ENCODE peak calls at places on chromosomes 3 and 15, in nine cellular contexts. V is IMR-90; J is astrocyte of the spinal cord; W is CD8-positive, alpha-beta T cell; Q is epithelial cell of esophagus; F is Panc1; U is body of pancreas; R is brain microvascular endothelial cell; D is BJ. O is an unnamed sample.

GRCh38 chr15:98779463-98780071 is 131.2 kb downstream of the IGF1R start:
- DNase-seq in V (peak), J (peak), W (peak), Q (peak), F (peak), U (peak), R (peak), D (no peak), O (peak)

GRCh38 chr15:90819850-90820249 is 48.5 kb upstream of the FURIN start:
- DNase-seq in V (no peak), J (no peak), W (no peak), Q (no peak), F (no peak), U (no peak), R (no peak), D (no peak), O (no peak)

GRCh38 chr15:45635191-45635638 is 386 bp downstream of the SQOR start:
- DNase-seq in V (no peak), J (no peak), W (peak), Q (peak), F (no peak), U (peak), R (no peak), D (no peak), O (peak)

GRCh38 chr15:66057089-66057488 is 187.8 kb downstream of the RAB11A start:
- DNase-seq in V (no peak), J (no peak), W (no peak), Q (no peak), F (no peak), U (no peak), R (no peak), D (no peak), O (no peak)

GRCh38 chr3:137765310-137766033 is 1.4 kb downstream of the SOX14 start:
- DNase-seq in V (no peak), J (no peak), W (no peak), Q (no peak), F (no peak), U (no peak), R (no peak), D (no peak), O (no peak)

GRCh38 chr15:40471778-40472130 is 970 bp downstream of the CHST14 start:
- DNase-seq in V (peak), J (no peak), W (no peak), Q (peak), F (no peak), U (peak), R (no peak), D (no peak), O (no peak)

GRCh38 chr3:181690769-181691168 is 21.0 kb upstream of the SOX2 start:
- DNase-seq in V (no peak), J (no peak), W (no peak), Q (peak), F (no peak), U (no peak), R (no peak), D (no peak), O (no peak)

GRCh38 chr3:151169700-151170224 is 33.3 kb downstream of the GPR171 start:
- DNase-seq in V (no peak), J (no peak), W (no peak), Q (no peak), F (no peak), U (peak), R (no peak), D (no peak), O (no peak)

GRCh38 chr3:186025161-186025560 is 83.7 kb downstream of the ETV5 start:
- DNase-seq in V (peak), J (peak), W (no peak), Q (no peak), F (no peak), U (no peak), R (peak), D (no peak), O (no peak)

GRCh38 chr15:43150171-43150929 is 17.0 kb downstream of the TMEM62 start:
- DNase-seq in V (peak), J (peak), W (no peak), Q (peak), F (no peak), U (no peak), R (peak), D (peak), O (no peak)

GRCh38 chr15:58087870-58088269 is 22.4 kb upstream of the ALDH1A2 start:
- DNase-seq in V (no peak), J (no peak), W (no peak), Q (no peak), F (no peak), U (no peak), R (no peak), D (no peak), O (no peak)

GRCh38 chr3:140505256-140505655 is 172.6 kb upstream of the TRIM42 start:
- DNase-seq in V (no peak), J (peak), W (no peak), Q (no peak), F (no peak), U (peak), R (peak), D (no peak), O (no peak)

DNA sequence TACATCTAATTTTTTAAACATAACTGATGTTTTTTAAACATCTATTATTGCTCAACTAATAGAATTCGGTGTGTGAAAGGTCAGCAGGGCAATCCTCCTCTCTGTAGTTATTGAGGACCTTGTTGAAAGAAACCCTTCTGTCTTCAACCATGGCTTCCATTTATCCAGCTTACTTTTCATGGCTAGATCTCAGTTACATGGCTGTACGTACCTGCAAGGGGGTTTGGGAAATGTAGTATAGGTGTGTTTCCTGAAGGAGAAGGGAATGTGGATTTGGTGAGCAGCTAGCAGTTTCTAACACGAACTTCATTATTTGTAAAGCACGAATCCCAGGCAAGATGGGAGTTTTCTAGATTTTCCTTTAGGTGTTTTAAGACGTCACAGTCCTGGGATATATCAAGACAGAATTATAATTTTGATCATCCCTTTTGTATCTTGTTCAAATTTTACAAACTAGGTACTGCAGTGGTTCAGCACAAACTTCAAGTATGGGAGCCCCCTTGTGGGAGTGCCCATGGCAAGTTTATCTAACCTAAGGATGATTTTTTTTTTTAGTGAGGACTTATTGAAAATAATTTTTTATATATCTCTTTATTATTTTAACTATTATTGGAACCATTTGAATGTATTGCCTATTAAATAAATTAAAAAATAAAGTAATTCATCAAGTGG is 41.6 kb downstream of the FBXL2 start:
- DNase-seq in V (peak), J (peak), W (no peak), Q (no peak), F (no peak), U (no peak), R (no peak), D (no peak), O (no peak)
- TF ChIP-seq CTCF in V (peak), J (peak), W (no peak), Q (no peak), F (peak), U (no peak), R (peak), D (no peak), O (peak)

GRCh38 chr3:4718179-4718736 is 225.1 kb downstream of the ITPR1 start:
- DNase-seq in V (no peak), J (no peak), W (no peak), Q (no peak), F (no peak), U (no peak), R (no peak), D (no peak), O (no peak)
- H3K4me3 ChIP-seq in V (no peak), J (no peak), W (no peak), Q (no peak), F (no peak), U (no peak), R (no peak), D (no peak), O (no peak)

GRCh38 chr15:84785053-84785452 is 32.1 kb upstream of the ALPK3 start:
- DNase-seq in V (no peak), J (no peak), W (no peak), Q (no peak), F (no peak), U (no peak), R (no peak), D (no peak), O (no peak)

GRCh38 chr15:84781505-84781904 is 33.1 kb downstream of the ZNF592 start:
- DNase-seq in V (peak), J (no peak), W (no peak), Q (no peak), F (no peak), U (no peak), R (no peak), D (no peak), O (no peak)

GRCh38 chr15:84782346-84782745 is 34.0 kb downstream of the ZNF592 start:
- DNase-seq in V (no peak), J (no peak), W (no peak), Q (no peak), F (no peak), U (no peak), R (no peak), D (no peak), O (no peak)

GRCh38 chr15:84784262-84784661 is 32.9 kb upstream of the ALPK3 start:
- DNase-seq in V (no peak), J (no peak), W (no peak), Q (no peak), F (no peak), U (no peak), R (no peak), D (no peak), O (no peak)

DNA sequence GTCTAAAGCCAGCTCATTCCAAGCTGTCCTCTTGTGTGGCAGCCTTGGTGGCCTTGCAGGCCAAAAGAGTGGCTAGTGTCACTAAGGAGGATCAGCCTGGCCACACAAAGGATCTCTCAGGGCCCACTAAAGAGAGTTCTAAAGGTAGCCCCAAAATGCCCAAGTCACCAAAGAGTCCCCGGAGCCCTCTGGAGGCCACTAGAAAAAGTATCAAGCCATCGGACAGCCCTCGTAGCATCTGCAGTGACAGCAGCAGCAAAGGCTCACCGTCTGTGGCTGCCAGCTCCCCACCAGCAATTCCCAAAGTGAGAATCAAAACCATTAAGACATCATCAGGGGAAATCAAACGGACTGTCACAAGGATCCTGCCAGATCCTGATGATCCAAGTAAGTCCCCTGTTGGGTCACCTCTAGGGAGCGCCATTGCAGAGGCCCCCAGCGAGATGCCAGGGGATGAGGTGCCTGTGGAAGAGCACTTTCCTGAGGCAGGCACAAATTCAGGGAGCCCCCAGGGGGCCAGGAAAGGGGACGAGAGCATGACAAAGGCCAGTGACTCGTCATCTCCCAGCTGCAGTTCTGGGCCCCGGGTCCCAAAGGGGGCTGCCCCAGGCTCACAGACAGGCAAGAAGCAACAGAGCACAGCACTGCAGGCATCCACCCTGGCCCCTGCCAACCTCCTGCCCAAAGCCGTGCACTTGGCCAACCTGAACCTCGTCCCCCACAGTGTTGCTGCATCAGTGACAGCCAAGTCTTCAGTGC is 33.5 kb upstream of the ALPK3 start:
- DNase-seq in V (no peak), J (no peak), W (no peak), Q (no peak), F (no peak), U (no peak), R (no peak), D (no peak), O (no peak)
- TF ChIP-seq CTCF in V (no peak), J (no peak), W (no peak), Q (no peak), F (no peak), U (no peak), R (peak), D (no peak), O (no peak)

DNA sequence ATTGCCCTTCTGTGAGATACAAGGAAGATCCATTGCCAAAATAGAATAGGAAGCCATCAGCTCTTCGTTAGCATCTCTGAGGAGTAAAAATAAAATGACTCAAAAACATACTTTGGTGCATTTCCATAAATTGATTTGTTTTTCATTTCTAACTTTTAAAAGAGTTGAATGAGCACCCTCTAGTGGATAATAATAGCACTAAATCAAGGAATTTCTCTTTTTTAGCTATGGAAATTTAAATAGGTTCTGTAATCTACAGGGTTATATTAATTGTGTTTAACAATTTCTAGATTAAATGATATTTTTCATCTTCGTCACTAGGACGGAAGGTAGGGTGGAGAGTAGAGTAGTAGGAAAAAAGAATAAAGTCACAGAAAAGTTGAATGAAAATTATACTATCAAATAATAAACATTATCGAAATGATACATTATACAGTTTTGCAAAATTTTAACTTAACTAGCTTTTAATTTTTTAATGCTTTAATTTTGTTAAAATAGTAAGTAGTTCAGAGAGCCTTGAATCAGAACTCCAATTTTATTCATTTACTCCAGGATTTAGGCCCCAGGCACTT is 6.5 kb downstream of the NSUN3 start:
- DNase-seq in V (peak), J (peak), W (no peak), Q (peak), F (no peak), U (no peak), R (no peak), D (no peak), O (no peak)
- H3K4me3 ChIP-seq in V (no peak), J (no peak), W (no peak), Q (no peak), F (no peak), U (no peak), R (no peak), D (no peak), O (peak)

GRCh38 chr3:195224980-195225580 is 45.9 kb downstream of the XXYLT1 start:
- DNase-seq in V (no peak), J (no peak), W (no peak), Q (no peak), F (no peak), U (no peak), R (no peak), D (no peak), O (peak)

GRCh38 chr3:195226445-195226844 is 44.5 kb downstream of the XXYLT1 start:
- DNase-seq in V (no peak), J (no peak), W (no peak), Q (no peak), F (no peak), U (no peak), R (no peak), D (no peak), O (peak)

GRCh38 chr3:195224156-195224979 is 46.6 kb downstream of the XXYLT1 start:
- DNase-seq in V (no peak), J (peak), W (no peak), Q (no peak), F (no peak), U (no peak), R (no peak), D (no peak), O (peak)

GRCh38 chr3:195227871-195228270 is 43.1 kb downstream of the XXYLT1 start:
- DNase-seq in V (no peak), J (no peak), W (no peak), Q (peak), F (no peak), U (no peak), R (no peak), D (no peak), O (peak)

DNA sequence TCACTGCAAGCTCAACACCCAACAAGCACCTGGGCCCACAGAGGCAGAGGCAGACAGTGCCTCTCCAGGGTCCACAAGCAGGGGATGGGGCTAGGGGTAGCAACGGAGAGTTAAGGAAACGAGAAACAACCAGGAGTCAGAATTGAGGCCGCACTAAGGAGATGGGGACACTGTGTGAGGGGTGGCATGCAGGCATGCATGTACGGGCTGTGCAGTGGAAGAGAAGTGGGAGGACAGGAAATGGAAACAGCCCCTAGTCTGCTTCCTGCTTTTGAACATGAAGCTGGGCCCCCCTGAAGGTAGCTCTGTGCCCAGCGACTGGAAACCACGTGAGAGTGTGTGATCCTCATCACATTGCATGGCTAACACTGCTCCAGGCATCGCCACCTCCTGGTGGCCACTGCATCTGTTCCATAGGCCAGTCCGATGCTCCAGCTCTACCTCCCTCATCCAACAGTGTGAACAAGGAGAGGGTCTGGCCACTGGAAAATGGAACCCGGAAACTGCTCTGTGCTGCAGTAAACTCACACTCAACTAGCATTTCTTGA is 44.0 kb downstream of the XXYLT1 start:
- DNase-seq in V (peak), J (no peak), W (no peak), Q (no peak), F (no peak), U (no peak), R (no peak), D (no peak), O (peak)
- TF ChIP-seq CTCF in V (peak), J (peak), W (no peak), Q (peak), F (no peak), U (peak), R (peak), D (peak), O (no peak)

GRCh38 chr3:168091299-168091852 is 4.3 kb downstream of the GOLIM4 start:
- DNase-seq in V (no peak), J (no peak), W (no peak), Q (no peak), F (no peak), U (no peak), R (no peak), D (no peak), O (no peak)
- H3K4me3 ChIP-seq in V (no peak), J (no peak), W (no peak), Q (no peak), F (no peak), U (no peak), R (no peak), D (no peak), O (no peak)

GRCh38 chr3:194604837-194605236 is 28.4 kb downstream of the TMEM44 start:
- DNase-seq in V (no peak), J (no peak), W (no peak), Q (no peak), F (no peak), U (no peak), R (no peak), D (no peak), O (no peak)
- TF ChIP-seq CTCF in V (peak), J (peak), W (no peak), Q (peak), F (no peak), U (no peak), R (peak), D (peak), O (no peak)

O was measured in coronary artery.